ENCODE peak calls at places on chromosomes 12 and 14, in five cellular contexts. C is H1, K is H9, W is trophoblast cell, Z is neuronal stem cell. B is an unnamed sample.

GRCh38 chr12:25186788-25187397 is 8.1 kb downstream of the DNAI7 start:
- DNase-seq in C (no peak), K (no peak), W (no peak), Z (no peak), B (peak; percentile 14)

GRCh38 chr14:22671622-22672021 is 27.5 kb upstream of the OR6J1 start:
- DNase-seq in C (no peak), K (no peak), W (no peak), Z (no peak), B (peak; percentile 27)

GRCh38 chr12:129613311-129613710 is 290.5 kb downstream of the TMEM132D start:
- DNase-seq in C (no peak), K (no peak), W (no peak), Z (no peak), B (no peak)

GRCh38 chr12:127501916-127502315 is 765.1 kb upstream of the TMEM132C start:
- DNase-seq in C (no peak), K (no peak), W (no peak), Z (no peak), B (no peak)

GRCh38 chr14:50719911-50720759 is 52.0 kb upstream of the SAV1 start:
- DNase-seq in C (no peak), K (no peak), W (peak; percentile 75), Z (no peak), B (no peak)

GRCh38 chr14:84006643-84007137 is 1523.3 kb upstream of the FLRT2 start:
- DNase-seq in C (no peak), K (no peak), W (no peak), Z (peak; percentile 1), B (no peak)

GRCh38 chr14:105862581-105863239 is 336.3 kb downstream of the TMEM121 start:
- DNase-seq in C (no peak), K (no peak), W (no peak), Z (no peak), B (no peak)

GRCh38 chr12:59928416-59928815 is 332.6 kb downstream of the SLC16A7 start:
- DNase-seq in C (no peak), K (no peak), W (no peak), Z (no peak), B (no peak)

GRCh38 chr12:95700316-95700785 is 90.2 kb downstream of the NTN4 start:
- DNase-seq in C (no peak), K (no peak), W (peak; percentile 64), Z (no peak), B (peak; percentile 47)

GRCh38 chr12:101076940-101077351 is 133.1 kb downstream of the SLC5A8 start:
- DNase-seq in C (no peak), K (no peak), W (no peak), Z (no peak), B (peak; percentile 27)

GRCh38 chr12:52214421-52214802 is 18.6 kb upstream of the KRT7 start:
- DNase-seq in C (no peak), K (no peak), W (peak; percentile 23), Z (no peak), B (no peak)

GRCh38 chr14:100375273-100375962 is 52.3 kb downstream of the SLC25A47 start:
- DNase-seq in C (no peak), K (peak; percentile 56), W (peak; percentile 49), Z (no peak), B (peak; percentile 99)

GRCh38 chr12:127145929-127146789 is 1120.8 kb upstream of the TMEM132C start:
- DNase-seq in C (no peak), K (peak; percentile 60), W (peak; percentile 47), Z (no peak), B (no peak)

GRCh38 chr12:97148941-97149559 is 242.0 kb downstream of the NEDD1 start:
- DNase-seq in C (peak; percentile 88), K (peak; percentile 84), W (peak; percentile 77), Z (no peak), B (peak; percentile 38)

GRCh38 chr12:6546016-6546415 is 9.8 kb downstream of the IFFO1 start:
- DNase-seq in C (no peak), K (peak; percentile 20), W (no peak), Z (no peak), B (no peak)

GRCh38 chr12:6547987-6548386 is 7.9 kb downstream of the IFFO1 start:
- DNase-seq in C (no peak), K (peak; percentile 27), W (no peak), Z (no peak), B (peak; percentile 82)

GRCh38 chr12:6548556-6549378 is 7.1 kb downstream of the IFFO1 start:
- DNase-seq in C (no peak), K (no peak), W (no peak), Z (no peak), B (peak; percentile 73)

GRCh38 chr12:6549379-6550151 is 6.3 kb downstream of the IFFO1 start:
- DNase-seq in C (no peak), K (no peak), W (no peak), Z (no peak), B (no peak)

DNA sequence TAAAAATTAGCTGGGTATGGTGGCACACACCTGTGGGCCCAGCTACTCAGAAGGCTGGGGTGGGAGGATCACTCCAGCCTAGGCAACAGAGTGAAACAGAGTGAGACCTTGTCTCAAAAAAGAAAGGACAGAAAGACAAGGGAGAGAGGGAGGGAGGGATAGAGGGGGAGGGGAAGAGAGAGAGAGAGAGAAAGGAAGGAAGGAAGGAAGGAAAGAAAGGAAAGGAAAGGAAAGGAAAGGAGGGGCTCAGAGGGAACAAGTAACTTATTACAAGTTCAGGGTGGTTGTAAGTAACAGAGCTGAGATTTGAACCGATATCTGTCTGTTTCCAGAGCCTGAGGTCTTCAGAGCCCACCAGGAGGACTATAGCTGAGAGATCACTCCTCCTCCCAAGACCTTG is 8.3 kb downstream of the IFFO1 start:
- DNase-seq in C (no peak), K (no peak), W (no peak), Z (no peak), B (no peak)
- H3K27ac ChIP-seq in C (no peak overlapping the region), K (no peak overlapping the region), W (no peak overlapping the region), Z (no peak overlapping the region), B (peak overlapping the region; percentile 88)

GRCh38 chr14:65226824-65227604 is 124.7 kb upstream of the MAX start:
- DNase-seq in C (no peak), K (no peak), W (peak; percentile 82), Z (no peak), B (peak; percentile 54)

GRCh38 chr14:65225299-65226159 is 123.2 kb upstream of the MAX start:
- DNase-seq in C (no peak), K (no peak), W (peak; percentile 65), Z (no peak), B (no peak)

GRCh38 chr14:65224799-65225198 is 122.5 kb upstream of the MAX start:
- DNase-seq in C (no peak), K (no peak), W (no peak), Z (no peak), B (no peak)

GRCh38 chr14:65222434-65222833 is 120.1 kb upstream of the MAX start:
- DNase-seq in C (peak; percentile 80), K (peak; percentile 66), W (peak; percentile 76), Z (no peak), B (peak; percentile 55)

GRCh38 chr14:65223636-65224035 is 121.3 kb upstream of the MAX start:
- DNase-seq in C (no peak), K (no peak), W (no peak), Z (no peak), B (no peak)
- H2BK12ac ChIP-seq in C (no peak overlapping the region), K (no peak overlapping the region), W (no peak overlapping the region), Z (no peak overlapping the region), B (no peak overlapping the region)

GRCh38 chr12:122138181-122138580 is 35.8 kb downstream of the IL31 start:
- DNase-seq in C (no peak), K (no peak), W (no peak), Z (no peak), B (no peak)

GRCh38 chr12:122138616-122139015 is 35.4 kb downstream of the IL31 start:
- DNase-seq in C (no peak), K (no peak), W (no peak), Z (no peak), B (no peak)

GRCh38 chr12:122139941-122140340 is 34.1 kb downstream of the IL31 start:
- DNase-seq in C (no peak), K (no peak), W (no peak), Z (no peak), B (no peak)

GRCh38 chr12:122140467-122141257 is 33.4 kb downstream of the IL31 start:
- DNase-seq in C (no peak), K (no peak), W (no peak), Z (no peak), B (no peak)

GRCh38 chr12:122139266-122139665 is 34.8 kb downstream of the IL31 start:
- DNase-seq in C (no peak), K (no peak), W (no peak), Z (no peak), B (no peak)
- H3K27ac ChIP-seq in C (no peak overlapping the region), K (no peak overlapping the region), W (no peak overlapping the region), Z (no peak overlapping the region), B (no peak overlapping the region)

DNA sequence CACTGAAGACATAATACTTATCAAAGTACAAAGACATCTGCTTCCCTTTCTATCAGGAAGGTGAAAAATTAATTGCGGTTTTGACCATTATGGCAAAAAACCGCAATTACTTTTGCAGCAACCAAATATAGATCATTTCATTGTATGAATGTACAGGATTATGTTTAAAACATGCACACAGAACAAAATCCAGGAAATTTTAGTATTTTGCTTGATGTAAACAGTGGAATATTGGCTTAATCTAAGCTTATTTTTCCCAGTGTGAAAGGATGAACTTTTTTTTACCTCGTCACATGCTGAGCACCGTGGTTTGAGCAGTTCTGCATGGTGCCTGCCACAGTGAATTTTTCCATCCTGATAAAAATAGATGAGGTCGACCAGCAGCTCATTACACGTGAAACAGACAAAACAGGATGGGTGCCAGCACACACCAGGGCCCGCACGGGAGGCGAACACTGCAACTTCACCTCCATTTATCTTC is 121.2 kb downstream of the PRICKLE1 start:
- DNase-seq in C (no peak), K (no peak), W (no peak), Z (no peak), B (no peak)
- H2BK12ac ChIP-seq in C (no peak overlapping the region), K (no peak overlapping the region), W (no peak overlapping the region), Z (no peak overlapping the region), B (no peak overlapping the region)

DNA sequence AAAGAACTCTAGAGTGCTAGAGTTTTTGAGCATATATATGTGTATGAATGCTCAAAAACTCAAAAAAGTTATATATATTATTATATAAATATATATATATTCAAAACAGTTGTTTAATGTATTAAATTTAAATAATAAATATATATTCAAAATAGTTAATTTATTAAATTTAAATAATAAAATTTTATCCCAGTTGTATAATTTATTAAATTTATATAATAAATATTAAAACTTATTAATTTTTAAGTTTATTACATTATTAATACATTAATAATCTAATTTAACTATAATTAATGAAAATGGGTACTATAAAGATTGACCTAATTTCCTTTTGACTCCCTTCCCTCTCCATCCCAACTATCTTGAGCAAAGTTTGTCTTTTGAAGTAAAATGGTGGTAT is 97.8 kb downstream of the RERG start:
- DNase-seq in C (no peak), K (no peak), W (no peak), Z (no peak), B (no peak)
- H3K27ac ChIP-seq in C (no peak overlapping the region), K (no peak overlapping the region), W (no peak overlapping the region), Z (no peak overlapping the region), B (no peak overlapping the region)

B was measured in mesenchymal stem cell.